ENCODE peak calls at places on chromosome 22, in four cellular contexts. One of them, this sample, is unnamed.

GRCh38 chr22:25630446-25630845 is 66.0 kb downstream of the GRK3 start:
- DNase-seq in kidney tubule cell: no peak
- DNase-seq in astrocyte of the hippocampus: peak; percentile 73
- DNase-seq in GM23248: no peak
- DNase-seq in this sample: peak; percentile 14

GRCh38 chr22:26884921-26885320 is 227.5 kb downstream of the MIAT start:
- DNase-seq in kidney tubule cell: no peak
- DNase-seq in astrocyte of the hippocampus: peak; percentile 65
- DNase-seq in GM23248: no peak
- DNase-seq in this sample: peak; percentile 27

GRCh38 chr22:28899199-28899853 is 16.0 kb downstream of the ZNRF3 start:
- DNase-seq in kidney tubule cell: peak; percentile 66
- DNase-seq in astrocyte of the hippocampus: peak; percentile 79
- DNase-seq in GM23248: no peak
- DNase-seq in this sample: no peak

GRCh38 chr22:49847751-49848689 is 5.6 kb upstream of the ZBED4 start:
- DNase-seq in kidney tubule cell: no peak
- DNase-seq in astrocyte of the hippocampus: peak; percentile 27
- DNase-seq in GM23248: peak; percentile 36
- DNase-seq in this sample: no peak

GRCh38 chr22:49006207-49007012 is 821.3 kb downstream of the BRD1 start:
- DNase-seq in kidney tubule cell: no peak
- DNase-seq in astrocyte of the hippocampus: no peak
- DNase-seq in GM23248: no peak
- DNase-seq in this sample: no peak

GRCh38 chr22:31530816-31531180 is 34.5 kb downstream of the SFI1 start:
- DNase-seq in kidney tubule cell: no peak
- DNase-seq in astrocyte of the hippocampus: peak; percentile 54
- DNase-seq in GM23248: peak; percentile 35
- DNase-seq in this sample: peak; percentile 56

GRCh38 chr22:28146401-28147304 is 227.6 kb upstream of the PITPNB start:
- DNase-seq in kidney tubule cell: no peak
- DNase-seq in astrocyte of the hippocampus: peak; percentile 34
- DNase-seq in GM23248: peak; percentile 15
- DNase-seq in this sample: peak; percentile 59

GRCh38 chr22:42912049-42912448 is 55.0 kb upstream of the ARFGAP3 start:
- DNase-seq in kidney tubule cell: no peak
- DNase-seq in astrocyte of the hippocampus: no peak
- DNase-seq in GM23248: no peak
- DNase-seq in this sample: no peak

GRCh38 chr22:30310881-30311771 is 15.6 kb downstream of the TBC1D10A start:
- DNase-seq in kidney tubule cell: peak; percentile 94
- DNase-seq in astrocyte of the hippocampus: peak; percentile 83
- DNase-seq in GM23248: peak; percentile 84
- DNase-seq in this sample: peak; percentile 95

GRCh38 chr22:44363214-44363979 is 50.6 kb upstream of the SHISAL1 start:
- DNase-seq in kidney tubule cell: peak; percentile 82
- DNase-seq in astrocyte of the hippocampus: peak; percentile 99
- DNase-seq in GM23248: peak; percentile 98
- DNase-seq in this sample: peak; percentile 99

GRCh38 chr22:38467904-38468760 is at the start of gene KDELR3:
- DNase-seq in kidney tubule cell: peak; percentile 84
- DNase-seq in astrocyte of the hippocampus: peak; percentile 85
- DNase-seq in GM23248: peak; percentile 95
- DNase-seq in this sample: peak; percentile 63

GRCh38 chr22:31241936-31242335 is 29.8 kb downstream of the LIMK2 start:
- DNase-seq in kidney tubule cell: peak; percentile 80
- DNase-seq in astrocyte of the hippocampus: peak; percentile 60
- DNase-seq in GM23248: peak; percentile 81
- DNase-seq in this sample: peak; percentile 85

GRCh38 chr22:17905445-17905844 is 118.9 kb downstream of the MICAL3 start:
- DNase-seq in kidney tubule cell: no peak
- DNase-seq in astrocyte of the hippocampus: no peak
- DNase-seq in GM23248: no peak
- DNase-seq in this sample: no peak